ENCODE peak calls at places on chromosomes 16 and 17, in ten cellular contexts. W, X, E, U, Q, H, K, J, P and Y are unnamed samples.

GRCh38 chr17:80605326-80606066 is 60.9 kb downstream of the RPTOR start:
- DNase-seq in W (peak), X (no peak), E (no peak), U (peak), Q (no peak), H (peak), K (no peak), J (no peak), P (peak), Y (peak)

GRCh38 chr17:59154721-59155438 is at the start of gene SKA2:
- DNase-seq in W (peak), X (no peak), E (peak), U (peak), Q (peak), H (no peak), K (peak), J (peak), P (no peak), Y (no peak)

GRCh38 chr17:2357931-2358434 is 20.7 kb downstream of the SGSM2 start:
- DNase-seq in W (no peak), X (no peak), E (no peak), U (no peak), Q (no peak), H (no peak), K (no peak), J (no peak), P (no peak), Y (no peak)

GRCh38 chr16:86850675-86851074 is 272.3 kb downstream of the FOXL1 start:
- DNase-seq in W (no peak), X (no peak), E (no peak), U (no peak), Q (peak), H (no peak), K (no peak), J (no peak), P (no peak), Y (peak)

GRCh38 chr17:493666-494065 is 141.1 kb upstream of the RPH3AL start:
- DNase-seq in W (no peak), X (no peak), E (no peak), U (no peak), Q (no peak), H (no peak), K (no peak), J (no peak), P (no peak), Y (no peak)

GRCh38 chr16:17389392-17389791 is 81.4 kb downstream of the XYLT1 start:
- DNase-seq in W (no peak), X (no peak), E (no peak), U (peak), Q (no peak), H (no peak), K (no peak), J (no peak), P (peak), Y (peak)

GRCh38 chr17:48539177-48539576 is 5.7 kb downstream of the HOXB2 start:
- DNase-seq in W (no peak), X (no peak), E (no peak), U (no peak), Q (no peak), H (no peak), K (no peak), J (no peak), P (peak), Y (peak)

GRCh38 chr16:17271687-17272086 is 199.1 kb downstream of the XYLT1 start:
- DNase-seq in W (no peak), X (no peak), E (peak), U (peak), Q (no peak), H (no peak), K (no peak), J (no peak), P (no peak), Y (peak)

GRCh38 chr17:19703106-19703775 is 13.1 kb downstream of the SLC47A2 start:
- DNase-seq in W (no peak), X (no peak), E (no peak), U (no peak), Q (peak), H (no peak), K (no peak), J (no peak), P (no peak), Y (no peak)

GRCh38 chr17:73562896-73563295 is 81.3 kb downstream of the SDK2 start:
- DNase-seq in W (no peak), X (no peak), E (no peak), U (no peak), Q (no peak), H (no peak), K (no peak), J (no peak), P (no peak), Y (no peak)

GRCh38 chr17:40427002-40427491 is 9.4 kb upstream of the TOP2A start:
- DNase-seq in W (no peak), X (no peak), E (no peak), U (no peak), Q (no peak), H (no peak), K (no peak), J (no peak), P (no peak), Y (no peak)

GRCh38 chr17:6666557-6666956 is 15.0 kb downstream of the C17orf100 start:
- DNase-seq in W (no peak), X (no peak), E (no peak), U (no peak), Q (no peak), H (no peak), K (no peak), J (no peak), P (no peak), Y (no peak)

GRCh38 chr16:17194190-17194780 is 276.5 kb downstream of the XYLT1 start:
- DNase-seq in W (peak), X (no peak), E (no peak), U (peak), Q (peak), H (peak), K (peak), J (peak), P (peak), Y (no peak)

GRCh38 chr17:39508987-39509386 is 47.7 kb downstream of the CDK12 start:
- DNase-seq in W (no peak), X (no peak), E (no peak), U (no peak), Q (no peak), H (no peak), K (no peak), J (no peak), P (no peak), Y (no peak)

GRCh38 chr17:82957961-82958491 is 118.2 kb upstream of the ZNF750 start:
- DNase-seq in W (no peak), X (no peak), E (no peak), U (no peak), Q (no peak), H (no peak), K (no peak), J (peak), P (no peak), Y (no peak)

GRCh38 chr16:53053967-53054669 is 673 bp upstream of the CHD9 start:
- DNase-seq in W (peak), X (peak), E (no peak), U (peak), Q (no peak), H (peak), K (peak), J (no peak), P (peak), Y (peak)

GRCh38 chr17:45123930-45124796 is 8.2 kb downstream of the PLCD3 start:
- DNase-seq in W (peak), X (peak), E (peak), U (peak), Q (peak), H (peak), K (peak), J (no peak), P (peak), Y (peak)

GRCh38 chr17:2025220-2025621 is at the start of gene RTN4RL1:
- DNase-seq in W (peak), X (peak), E (no peak), U (peak), Q (peak), H (peak), K (peak), J (peak), P (peak), Y (peak)

GRCh38 chr17:39923230-39923629 is 4.2 kb downstream of the ORMDL3 start:
- DNase-seq in W (no peak), X (no peak), E (no peak), U (no peak), Q (no peak), H (no peak), K (no peak), J (no peak), P (no peak), Y (no peak)

GRCh38 chr16:75002474-75002873 is 3.6 kb downstream of the ZNRF1 start:
- DNase-seq in W (no peak), X (no peak), E (no peak), U (no peak), Q (no peak), H (no peak), K (no peak), J (no peak), P (no peak), Y (no peak)

GRCh38 chr16:47234-47633 is 6.2 kb downstream of the POLR3K start:
- DNase-seq in W (no peak), X (no peak), E (no peak), U (no peak), Q (no peak), H (no peak), K (no peak), J (no peak), P (no peak), Y (no peak)

GRCh38 chr16:71461686-71462648 is at the start of gene ZNF23:
- DNase-seq in W (peak), X (peak), E (peak), U (peak), Q (peak), H (peak), K (peak), J (peak), P (peak), Y (peak)

GRCh38 chr17:73749906-73750305 is 105.7 kb upstream of the SDK2 start:
- DNase-seq in W (no peak), X (no peak), E (no peak), U (no peak), Q (no peak), H (no peak), K (no peak), J (no peak), P (no peak), Y (no peak)

GRCh38 chr16:77502448-77502847 is 67.6 kb upstream of the ADAMTS18 start:
- DNase-seq in W (no peak), X (no peak), E (no peak), U (no peak), Q (no peak), H (no peak), K (no peak), J (no peak), P (no peak), Y (no peak)

GRCh38 chr16:1220098-1220728 is 4.9 kb downstream of the TPSG1 start:
- DNase-seq in W (no peak), X (no peak), E (no peak), U (no peak), Q (no peak), H (no peak), K (no peak), J (no peak), P (no peak), Y (no peak)

GRCh38 chr16:49330562-49331201 is 42.9 kb upstream of the C16orf78 start:
- DNase-seq in W (no peak), X (no peak), E (no peak), U (no peak), Q (no peak), H (no peak), K (no peak), J (no peak), P (no peak), Y (no peak)

GRCh38 chr17:55433029-55433628 is 11.5 kb upstream of the MMD start:
- DNase-seq in W (peak), X (peak), E (no peak), U (peak), Q (no peak), H (no peak), K (peak), J (no peak), P (peak), Y (no peak)

GRCh38 chr17:81483862-81484194 is 28.8 kb downstream of the ACTG1 start:
- DNase-seq in W (no peak), X (no peak), E (no peak), U (no peak), Q (no peak), H (no peak), K (no peak), J (no peak), P (no peak), Y (no peak)

GRCh38 chr17:62950067-62950466 is 16.0 kb upstream of the TANC2 start:
- DNase-seq in W (peak), X (peak), E (peak), U (peak), Q (no peak), H (peak), K (peak), J (no peak), P (peak), Y (peak)

GRCh38 chr17:78168906-78169793 is 769 bp downstream of the SYNGR2 start:
- DNase-seq in W (peak), X (no peak), E (no peak), U (peak), Q (peak), H (peak), K (peak), J (peak), P (peak), Y (peak)

GRCh38 chr17:63433746-63434591 is 12.1 kb downstream of the CYB561 start:
- DNase-seq in W (peak), X (peak), E (peak), U (peak), Q (no peak), H (peak), K (no peak), J (no peak), P (peak), Y (peak)

GRCh38 chr16:58337090-58337444 is 42.2 kb upstream of the PRSS54 start:
- DNase-seq in W (no peak), X (no peak), E (no peak), U (peak), Q (no peak), H (peak), K (no peak), J (no peak), P (no peak), Y (no peak)
- H3K4me3 ChIP-seq in W (peak), X (no peak), E (peak), U (peak), Q (no peak), H (no peak), K (no peak), J (no peak), P (no peak), Y (peak)

DNA sequence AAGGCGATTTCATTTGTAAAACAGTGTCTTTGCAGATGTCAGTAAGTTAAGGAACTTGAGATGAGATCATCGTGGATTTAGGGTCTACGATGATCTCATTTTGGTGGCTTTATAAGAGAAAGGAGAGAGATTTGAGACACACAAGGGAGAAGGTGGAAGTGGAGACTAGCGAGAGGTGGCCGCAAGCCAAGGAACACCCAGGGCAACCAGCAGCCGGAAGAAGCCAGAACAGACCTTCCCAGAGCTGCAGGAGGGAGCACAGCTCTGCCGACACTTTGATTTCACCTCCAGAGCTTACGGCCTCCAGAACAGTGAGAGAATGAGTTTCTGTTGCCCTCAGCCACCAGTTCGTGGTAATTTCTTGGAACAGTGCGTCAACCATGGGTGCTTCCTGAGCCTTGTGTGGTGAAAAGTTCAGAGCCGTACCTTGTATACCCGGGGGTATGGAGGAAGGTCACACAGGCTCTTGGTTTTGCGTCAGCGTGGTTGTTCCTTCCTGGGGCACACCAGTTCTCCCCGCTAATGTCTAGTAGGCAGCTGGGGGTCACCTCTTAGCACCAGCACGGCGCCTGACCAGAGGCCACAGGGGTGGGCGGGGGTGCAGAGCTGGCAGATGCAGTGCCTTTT is 12.9 kb upstream of the SEC14L1 start:
- DNase-seq in W (no peak), X (peak), E (no peak), U (no peak), Q (no peak), H (peak), K (no peak), J (no peak), P (peak), Y (no peak)
- H3K4me3 ChIP-seq in W (no peak), X (no peak), E (peak), U (peak), Q (no peak), H (no peak), K (no peak), J (no peak), P (no peak), Y (no peak)

DNA sequence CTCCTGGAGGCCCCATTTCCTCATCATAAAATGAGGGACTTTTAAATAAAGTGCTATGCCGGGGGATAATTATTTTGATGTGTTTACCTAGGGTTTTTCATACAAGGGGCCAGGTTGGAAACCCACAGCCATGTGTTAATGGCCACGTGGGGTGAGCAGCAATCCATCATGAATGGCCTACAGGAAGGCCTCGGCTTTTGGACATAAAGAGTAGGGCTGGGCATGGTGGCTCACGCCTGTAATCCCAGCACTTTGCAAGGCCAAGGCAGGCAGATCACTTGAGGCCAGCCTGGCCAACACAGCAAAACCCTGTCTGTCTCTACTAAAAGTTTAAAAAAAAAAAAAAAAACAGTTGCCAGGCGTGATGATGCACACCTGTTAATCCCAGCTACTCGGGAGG is 40.3 kb downstream of the MEAK7 start:
- DNase-seq in W (no peak), X (no peak), E (no peak), U (no peak), Q (peak), H (no peak), K (no peak), J (no peak), P (no peak), Y (no peak)
- H3K4me3 ChIP-seq in W (no peak), X (no peak), E (no peak), U (no peak), Q (no peak), H (no peak), K (no peak), J (no peak), P (no peak), Y (no peak)

GRCh38 chr17:42411321-42411820 is 11.7 kb downstream of the CAVIN1 start:
- DNase-seq in W (no peak), X (no peak), E (no peak), U (no peak), Q (peak), H (no peak), K (no peak), J (no peak), P (no peak), Y (peak)

GRCh38 chr17:42413464-42414040 is 9.5 kb downstream of the CAVIN1 start:
- DNase-seq in W (no peak), X (no peak), E (no peak), U (no peak), Q (no peak), H (no peak), K (no peak), J (no peak), P (peak), Y (no peak)

GRCh38 chr17:42409467-42410351 is 13.3 kb downstream of the CAVIN1 start:
- DNase-seq in W (peak), X (peak), E (peak), U (peak), Q (peak), H (no peak), K (no peak), J (no peak), P (peak), Y (peak)

GRCh38 chr17:42411905-42412679 is 11.0 kb downstream of the CAVIN1 start:
- DNase-seq in W (no peak), X (no peak), E (no peak), U (no peak), Q (peak), H (no peak), K (no peak), J (no peak), P (no peak), Y (no peak)

GRCh38 chr17:42414782-42415409 is 8.2 kb downstream of the CAVIN1 start:
- DNase-seq in W (no peak), X (no peak), E (no peak), U (no peak), Q (peak), H (no peak), K (no peak), J (no peak), P (no peak), Y (no peak)
- H3K4me3 ChIP-seq in W (no peak), X (no peak), E (peak), U (peak), Q (no peak), H (no peak), K (no peak), J (no peak), P (no peak), Y (no peak)

GRCh38 chr17:44005527-44005864 is 1.1 kb downstream of the NAGS start:
- DNase-seq in W (no peak), X (no peak), E (no peak), U (no peak), Q (no peak), H (no peak), K (no peak), J (no peak), P (no peak), Y (no peak)

GRCh38 chr17:44002141-44002848 is 2.1 kb upstream of the NAGS start:
- DNase-seq in W (peak), X (peak), E (no peak), U (peak), Q (no peak), H (no peak), K (no peak), J (no peak), P (peak), Y (peak)

GRCh38 chr17:44005865-44006580 is 1.6 kb downstream of the NAGS start:
- DNase-seq in W (peak), X (peak), E (no peak), U (no peak), Q (peak), H (peak), K (peak), J (no peak), P (no peak), Y (peak)

GRCh38 chr17:44004761-44005526 is 522 bp downstream of the NAGS start:
- DNase-seq in W (no peak), X (no peak), E (no peak), U (no peak), Q (peak), H (peak), K (peak), J (no peak), P (no peak), Y (peak)

GRCh38 chr17:44004077-44004760 is at the start of gene NAGS:
- DNase-seq in W (no peak), X (no peak), E (no peak), U (no peak), Q (peak), H (peak), K (peak), J (no peak), P (no peak), Y (peak)
- H3K4me3 ChIP-seq in W (no peak), X (peak), E (peak), U (peak), Q (peak), H (no peak), K (no peak), J (no peak), P (peak), Y (peak)

GRCh38 chr16:50478021-50478772 is 70.0 kb upstream of the NKD1 start:
- DNase-seq in W (no peak), X (no peak), E (no peak), U (peak), Q (no peak), H (no peak), K (no peak), J (no peak), P (no peak), Y (no peak)
- H3K4me3 ChIP-seq in W (peak), X (no peak), E (no peak), U (no peak), Q (no peak), H (no peak), K (no peak), J (no peak), P (no peak), Y (no peak)

DNA sequence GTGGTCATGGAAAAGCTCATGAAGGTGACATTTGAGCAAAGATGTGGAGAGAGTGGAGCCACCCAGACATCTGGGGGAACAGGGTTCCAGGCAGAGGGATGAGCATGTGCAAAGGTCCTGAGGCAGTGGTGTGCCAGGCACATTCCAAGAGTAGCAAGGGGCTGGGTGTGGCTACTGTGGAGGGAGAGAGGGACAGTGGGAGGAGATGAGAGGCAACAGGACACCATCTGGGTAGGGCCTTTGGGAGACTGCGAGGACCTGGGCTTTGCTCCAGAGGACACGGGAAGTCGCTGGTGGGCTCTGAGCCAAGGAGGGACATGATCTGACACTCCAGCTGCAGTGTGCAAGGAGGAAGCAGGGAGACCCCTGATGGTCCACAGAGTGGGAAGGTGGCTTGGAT is 56.8 kb upstream of the MED9 start:
- DNase-seq in W (no peak), X (no peak), E (no peak), U (no peak), Q (no peak), H (no peak), K (no peak), J (no peak), P (no peak), Y (no peak)
- H3K4me3 ChIP-seq in W (no peak), X (no peak), E (no peak), U (peak), Q (no peak), H (no peak), K (no peak), J (no peak), P (no peak), Y (no peak)

GRCh38 chr17:27741971-27742370 is 58.4 kb downstream of the NOS2 start:
- DNase-seq in W (no peak), X (no peak), E (no peak), U (no peak), Q (peak), H (no peak), K (no peak), J (no peak), P (no peak), Y (no peak)
- H3K4me3 ChIP-seq in W (no peak), X (no peak), E (no peak), U (peak), Q (no peak), H (no peak), K (no peak), J (no peak), P (no peak), Y (no peak)